ENCODE peak calls at places on chromosomes 13 and 19, in seven cellular contexts. One of them, this sample, is unnamed.

GRCh38 chr13:38951525-38952313 is 38.9 kb downstream of the STOML3 start:
- DNase-seq in substantia nigra: no peak
- DNase-seq in Peyer's patch: no peak
- DNase-seq in H9: no peak
- DNase-seq in cardiac muscle cell: peak
- DNase-seq in right lobe of liver: peak
- DNase-seq in GM23248: no peak
- DNase-seq in this sample: peak

GRCh38 chr13:27182844-27183497 is 11.4 kb upstream of the USP12 start:
- DNase-seq in Peyer's patch: no peak
- DNase-seq in cardiac muscle cell: peak
- DNase-seq in GM23248: peak
- DNase-seq in right lobe of liver: peak
- DNase-seq in H9: no peak
- DNase-seq in substantia nigra: no peak
- DNase-seq in this sample: peak

GRCh38 chr13:48449656-48450055 is 36.7 kb upstream of the LPAR6 start:
- DNase-seq in substantia nigra: no peak
- DNase-seq in cardiac muscle cell: no peak
- DNase-seq in Peyer's patch: no peak
- DNase-seq in H9: no peak
- DNase-seq in GM23248: peak
- DNase-seq in right lobe of liver: no peak
- DNase-seq in this sample: no peak

GRCh38 chr19:38351865-38352395 is 16.3 kb downstream of the CATSPERG start:
- DNase-seq in cardiac muscle cell: no peak
- DNase-seq in H9: no peak
- DNase-seq in GM23248: no peak
- DNase-seq in Peyer's patch: no peak
- DNase-seq in substantia nigra: no peak
- DNase-seq in right lobe of liver: no peak
- DNase-seq in this sample: no peak

GRCh38 chr19:18848860-18849661 is 17.3 kb downstream of the UPF1 start:
- DNase-seq in cardiac muscle cell: peak
- DNase-seq in substantia nigra: peak
- DNase-seq in GM23248: peak
- DNase-seq in Peyer's patch: peak
- DNase-seq in H9: no peak
- DNase-seq in right lobe of liver: peak
- DNase-seq in this sample: peak

GRCh38 chr13:32378012-32378411 is 49.9 kb downstream of the N4BP2L1 start:
- DNase-seq in Peyer's patch: no peak
- DNase-seq in substantia nigra: no peak
- DNase-seq in cardiac muscle cell: peak
- DNase-seq in right lobe of liver: no peak
- DNase-seq in GM23248: no peak
- DNase-seq in H9: no peak
- DNase-seq in this sample: no peak

GRCh38 chr19:45358213-45358792 is 12.1 kb downstream of the ERCC2 start:
- DNase-seq in Peyer's patch: no peak
- DNase-seq in GM23248: no peak
- DNase-seq in H9: no peak
- DNase-seq in substantia nigra: no peak
- DNase-seq in cardiac muscle cell: no peak
- DNase-seq in right lobe of liver: no peak
- DNase-seq in this sample: no peak

GRCh38 chr19:3932931-3933810 is at the start of gene NMRK2:
- DNase-seq in substantia nigra: no peak
- DNase-seq in H9: peak
- DNase-seq in Peyer's patch: no peak
- DNase-seq in cardiac muscle cell: no peak
- DNase-seq in right lobe of liver: no peak
- DNase-seq in GM23248: no peak
- DNase-seq in this sample: no peak

GRCh38 chr13:109700176-109700575 is 86.2 kb downstream of the IRS2 start:
- DNase-seq in GM23248: no peak
- DNase-seq in H9: no peak
- DNase-seq in cardiac muscle cell: peak
- DNase-seq in substantia nigra: no peak
- DNase-seq in Peyer's patch: no peak
- DNase-seq in right lobe of liver: no peak
- DNase-seq in this sample: no peak

GRCh38 chr19:36215276-36216171 is 618 bp downstream of the ZNF146 start:
- DNase-seq in substantia nigra: no peak
- DNase-seq in H9: no peak
- DNase-seq in GM23248: peak
- DNase-seq in right lobe of liver: no peak
- DNase-seq in Peyer's patch: peak
- DNase-seq in cardiac muscle cell: peak
- DNase-seq in this sample: no peak

GRCh38 chr19:13181747-13182388 is 31.7 kb downstream of the IER2 start:
- DNase-seq in right lobe of liver: peak
- DNase-seq in substantia nigra: peak
- DNase-seq in Peyer's patch: peak
- DNase-seq in cardiac muscle cell: peak
- DNase-seq in H9: no peak
- DNase-seq in GM23248: peak
- DNase-seq in this sample: peak

GRCh38 chr19:55579766-55580621 is 654 bp downstream of the ZNF579 start:
- DNase-seq in substantia nigra: no peak
- DNase-seq in H9: peak
- DNase-seq in right lobe of liver: no peak
- DNase-seq in GM23248: peak
- DNase-seq in Peyer's patch: no peak
- DNase-seq in cardiac muscle cell: peak
- DNase-seq in this sample: peak

GRCh38 chr19:5823579-5824281 is 15.8 kb downstream of the FUT6 start:
- DNase-seq in substantia nigra: no peak
- DNase-seq in cardiac muscle cell: no peak
- DNase-seq in GM23248: no peak
- DNase-seq in H9: peak
- DNase-seq in Peyer's patch: no peak
- DNase-seq in right lobe of liver: no peak
- DNase-seq in this sample: no peak

GRCh38 chr13:87952377-87952776 is 281.2 kb downstream of the SLITRK5 start:
- DNase-seq in right lobe of liver: no peak
- DNase-seq in substantia nigra: no peak
- DNase-seq in GM23248: no peak
- DNase-seq in Peyer's patch: no peak
- DNase-seq in cardiac muscle cell: no peak
- DNase-seq in H9: no peak
- DNase-seq in this sample: no peak

GRCh38 chr19:55550321-55550650 is 4.9 kb upstream of the SBK3 start:
- DNase-seq in cardiac muscle cell: no peak
- DNase-seq in GM23248: no peak
- DNase-seq in substantia nigra: no peak
- DNase-seq in right lobe of liver: no peak
- DNase-seq in H9: no peak
- DNase-seq in Peyer's patch: no peak
- DNase-seq in this sample: no peak

GRCh38 chr13:40780822-40781401 is 8.5 kb upstream of the SLC25A15 start:
- DNase-seq in substantia nigra: no peak
- DNase-seq in right lobe of liver: no peak
- DNase-seq in Peyer's patch: no peak
- DNase-seq in cardiac muscle cell: peak
- DNase-seq in H9: peak
- DNase-seq in GM23248: peak
- DNase-seq in this sample: no peak

GRCh38 chr13:78978381-78978998 is 319.5 kb upstream of the OBI1 start:
- DNase-seq in cardiac muscle cell: peak
- DNase-seq in substantia nigra: no peak
- DNase-seq in Peyer's patch: peak
- DNase-seq in GM23248: peak
- DNase-seq in H9: no peak
- DNase-seq in right lobe of liver: peak
- DNase-seq in this sample: peak

GRCh38 chr13:32254416-32254815 is 60.7 kb downstream of the ZAR1L start:
- DNase-seq in right lobe of liver: no peak
- DNase-seq in GM23248: peak
- DNase-seq in Peyer's patch: no peak
- DNase-seq in substantia nigra: no peak
- DNase-seq in H9: no peak
- DNase-seq in cardiac muscle cell: peak
- DNase-seq in this sample: no peak

GRCh38 chr19:31548941-31549340 is 199.7 kb upstream of the TSHZ3 start:
- DNase-seq in cardiac muscle cell: peak
- DNase-seq in H9: peak
- DNase-seq in right lobe of liver: no peak
- DNase-seq in Peyer's patch: no peak
- DNase-seq in GM23248: peak
- DNase-seq in substantia nigra: no peak
- DNase-seq in this sample: no peak

GRCh38 chr13:97182065-97182890 is 39.9 kb upstream of the MBNL2 start:
- DNase-seq in GM23248: no peak
- DNase-seq in Peyer's patch: no peak
- DNase-seq in substantia nigra: no peak
- DNase-seq in H9: no peak
- DNase-seq in right lobe of liver: no peak
- DNase-seq in cardiac muscle cell: no peak
- DNase-seq in this sample: no peak

GRCh38 chr19:4447327-4448146 is 10.1 kb downstream of the UBXN6 start:
- DNase-seq in cardiac muscle cell: no peak
- DNase-seq in GM23248: no peak
- DNase-seq in substantia nigra: no peak
- DNase-seq in H9: no peak
- DNase-seq in Peyer's patch: no peak
- DNase-seq in right lobe of liver: no peak
- DNase-seq in this sample: no peak

GRCh38 chr13:41137951-41138350 is 5.3 kb upstream of the KBTBD6 start:
- DNase-seq in substantia nigra: no peak
- DNase-seq in right lobe of liver: no peak
- DNase-seq in Peyer's patch: no peak
- DNase-seq in GM23248: peak
- DNase-seq in H9: no peak
- DNase-seq in cardiac muscle cell: peak
- DNase-seq in this sample: no peak

GRCh38 chr13:54643863-54644262 is 1615.2 kb downstream of the OLFM4 start:
- DNase-seq in right lobe of liver: no peak
- DNase-seq in substantia nigra: no peak
- DNase-seq in GM23248: no peak
- DNase-seq in H9: no peak
- DNase-seq in cardiac muscle cell: no peak
- DNase-seq in Peyer's patch: no peak
- DNase-seq in this sample: no peak

GRCh38 chr13:112831196-112831595 is 137.8 kb upstream of the MCF2L start:
- DNase-seq in cardiac muscle cell: no peak
- DNase-seq in H9: no peak
- DNase-seq in substantia nigra: no peak
- DNase-seq in GM23248: no peak
- DNase-seq in right lobe of liver: no peak
- DNase-seq in Peyer's patch: no peak
- DNase-seq in this sample: no peak

DNA sequence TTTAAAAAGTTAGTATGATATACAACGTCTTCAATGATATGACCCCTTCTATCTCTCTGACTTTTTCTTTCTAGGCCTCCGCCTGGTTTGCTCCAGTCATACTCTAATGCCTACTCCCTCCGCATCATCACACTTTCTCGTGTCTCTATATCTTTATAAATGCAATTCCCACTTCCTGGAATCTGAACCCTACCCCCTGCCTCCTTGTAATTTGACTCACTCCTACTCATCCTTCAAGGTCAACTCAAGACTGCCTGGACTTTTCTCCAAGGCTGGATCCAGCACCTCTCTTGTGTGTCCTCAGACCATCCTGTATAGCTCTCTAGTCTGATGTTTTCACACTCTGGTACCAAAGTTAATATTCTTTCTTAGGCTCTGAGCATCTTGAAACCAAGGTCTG is 74.5 kb upstream of the SERP2 start:
- DNase-seq in H9: no peak
- DNase-seq in right lobe of liver: no peak
- DNase-seq in substantia nigra: no peak
- DNase-seq in cardiac muscle cell: no peak
- DNase-seq in Peyer's patch: no peak
- DNase-seq in GM23248: no peak
- DNase-seq in this sample: no peak
- H3K27ac ChIP-seq in H9: no peak
- H3K27ac ChIP-seq in right lobe of liver: no peak
- H3K27ac ChIP-seq in substantia nigra: no peak
- H3K27ac ChIP-seq in cardiac muscle cell: no peak
- H3K27ac ChIP-seq in Peyer's patch: no peak
- H3K27ac ChIP-seq in GM23248: no peak
- H3K27ac ChIP-seq in this sample: no peak

DNA sequence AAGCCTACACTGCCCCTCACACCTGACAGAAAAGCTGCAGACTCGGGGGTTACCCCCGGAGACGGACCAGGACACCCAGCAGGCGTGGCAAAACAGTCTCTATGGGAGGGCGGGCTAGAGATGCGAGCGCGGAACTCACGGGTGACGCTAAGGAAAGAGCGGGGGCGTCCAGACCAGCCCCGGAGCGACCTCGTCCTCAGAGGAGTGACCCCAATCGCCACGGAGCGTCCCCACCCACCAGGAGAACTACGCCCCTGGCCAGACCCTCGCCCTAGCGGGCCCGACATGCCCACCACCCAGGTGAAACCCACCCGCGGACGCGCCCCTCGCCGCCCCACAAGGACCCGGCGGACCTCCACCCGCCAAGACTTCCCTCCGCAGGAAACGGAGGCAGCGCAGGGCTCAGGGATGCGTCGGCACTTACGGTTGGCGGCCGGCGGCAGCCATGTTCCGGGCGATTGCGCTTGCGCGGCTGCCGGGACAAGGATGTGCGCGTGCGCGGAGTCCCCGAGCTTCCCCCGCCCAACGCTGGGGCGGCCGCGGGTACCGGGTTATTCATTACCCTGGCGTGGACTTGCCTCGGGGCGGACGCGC is at the start of gene ZNF329:
- DNase-seq in right lobe of liver: peak
- DNase-seq in H9: peak
- DNase-seq in GM23248: peak
- DNase-seq in Peyer's patch: peak
- DNase-seq in substantia nigra: peak
- DNase-seq in cardiac muscle cell: peak
- DNase-seq in this sample: peak
- H3K27ac ChIP-seq in right lobe of liver: peak
- H3K27ac ChIP-seq in H9: no peak
- H3K27ac ChIP-seq in GM23248: peak
- H3K27ac ChIP-seq in Peyer's patch: peak
- H3K27ac ChIP-seq in substantia nigra: peak
- H3K27ac ChIP-seq in cardiac muscle cell: peak
- H3K27ac ChIP-seq in this sample: peak

DNA sequence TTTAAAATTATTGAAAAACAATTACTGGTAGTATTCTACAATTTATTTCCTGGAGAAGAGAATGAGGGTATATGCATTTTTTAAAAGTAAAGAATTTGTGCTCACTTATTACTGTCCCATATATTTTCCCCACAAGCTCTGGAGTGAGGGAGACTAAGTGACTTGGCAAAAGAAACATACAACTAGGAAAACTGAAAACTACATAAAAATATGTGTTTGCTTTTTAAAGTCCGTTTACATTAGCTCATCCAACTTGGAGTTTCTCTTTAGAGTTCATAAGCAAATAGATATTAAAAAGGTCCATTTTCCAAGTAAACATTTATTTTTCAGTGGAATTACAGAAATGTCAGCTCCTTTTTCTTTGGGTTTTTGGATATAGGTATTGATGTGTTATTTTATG is 729.6 kb downstream of the EFNB2 start:
- DNase-seq in Peyer's patch: no peak
- DNase-seq in H9: no peak
- DNase-seq in GM23248: no peak
- DNase-seq in cardiac muscle cell: no peak
- DNase-seq in substantia nigra: no peak
- DNase-seq in right lobe of liver: no peak
- DNase-seq in this sample: no peak
- H3K27ac ChIP-seq in Peyer's patch: no peak
- H3K27ac ChIP-seq in H9: no peak
- H3K27ac ChIP-seq in GM23248: no peak
- H3K27ac ChIP-seq in cardiac muscle cell: no peak
- H3K27ac ChIP-seq in substantia nigra: no peak
- H3K27ac ChIP-seq in right lobe of liver: no peak
- H3K27ac ChIP-seq in this sample: no peak

GRCh38 chr13:33992891-33993336 is 175.0 kb downstream of the RFC3 start:
- DNase-seq in substantia nigra: no peak
- DNase-seq in GM23248: no peak
- DNase-seq in right lobe of liver: no peak
- DNase-seq in Peyer's patch: no peak
- DNase-seq in cardiac muscle cell: no peak
- DNase-seq in H9: no peak
- DNase-seq in this sample: no peak
- H3K27ac ChIP-seq in substantia nigra: no peak
- H3K27ac ChIP-seq in GM23248: no peak
- H3K27ac ChIP-seq in right lobe of liver: no peak
- H3K27ac ChIP-seq in Peyer's patch: no peak
- H3K27ac ChIP-seq in cardiac muscle cell: no peak
- H3K27ac ChIP-seq in H9: no peak
- H3K27ac ChIP-seq in this sample: no peak